ENCODE peak calls at places on chromosomes 1 and 21, in ten cellular contexts. L is naive thymus-derived CD4-positive, alpha-beta T cell; U is suprapubic skin; K is vagina; T is HCT116; Z is mammary epithelial cell; P is right lobe of liver; C is psoas muscle; N is body of pancreas; I is stomach. B is an unnamed sample.

GRCh38 chr1:4659247-4659646 is 4.8 kb downstream of the AJAP1 start:
- DNase-seq in L (no peak), U (no peak), K (no peak), T (no peak), Z (no peak), P (no peak), C (no peak), N (no peak), I (no peak), B (no peak)

GRCh38 chr1:9890224-9890731 is 19.8 kb downstream of the CTNNBIP1 start:
- DNase-seq in L (no peak), U (no peak), K (no peak), T (peak; percentile 87), Z (peak; percentile 96), P (no peak), C (peak; percentile 45), N (peak; percentile 68), I (peak; percentile 64), B (no peak)

GRCh38 chr1:35590476-35591040 is 17.4 kb downstream of the TFAP2E start:
- DNase-seq in L (no peak), U (no peak), K (peak; percentile 94), T (no peak), Z (no peak), P (no peak), C (no peak), N (no peak), I (no peak), B (no peak)

GRCh38 chr1:52707927-52708655 is 9.9 kb upstream of the COA7 start:
- DNase-seq in L (no peak), U (no peak), K (no peak), T (no peak), Z (peak; percentile 46), P (peak; percentile 38), C (no peak), N (no peak), I (no peak), B (peak; percentile 26)

GRCh38 chr1:161081151-161081405 is 8.3 kb downstream of the NECTIN4 start:
- DNase-seq in L (no peak), U (no peak), K (no peak), T (no peak), Z (no peak), P (no peak), C (no peak), N (no peak), I (no peak), B (no peak)

GRCh38 chr1:14930224-14930965 is 223.2 kb upstream of the TMEM51 start:
- DNase-seq in L (no peak), U (no peak), K (no peak), T (no peak), Z (no peak), P (no peak), C (no peak), N (no peak), I (no peak), B (no peak)

GRCh38 chr1:22137006-22137720 is 5.7 kb downstream of the WNT4 start:
- DNase-seq in L (no peak), U (no peak), K (no peak), T (no peak), Z (peak; percentile 91), P (no peak), C (no peak), N (no peak), I (no peak), B (no peak)

GRCh38 chr1:226990133-226990716 is 50.1 kb downstream of the COQ8A start:
- DNase-seq in L (peak; percentile 16), U (no peak), K (no peak), T (no peak), Z (no peak), P (peak; percentile 64), C (peak; percentile 34), N (peak; percentile 65), I (no peak), B (no peak)

GRCh38 chr1:81414417-81415087 is 386.2 kb upstream of the ADGRL2 start:
- DNase-seq in L (no peak), U (peak; percentile 75), K (no peak), T (peak; percentile 8), Z (no peak), P (peak; percentile 60), C (peak; percentile 58), N (peak; percentile 74), I (peak; percentile 82), B (peak; percentile 89)

GRCh38 chr1:83026745-83027144 is 972.2 kb downstream of the TTLL7 start:
- DNase-seq in L (no peak), U (no peak), K (no peak), T (no peak), Z (no peak), P (no peak), C (no peak), N (no peak), I (no peak), B (no peak)

GRCh38 chr1:244840219-244840794 is 4.8 kb downstream of the COX20 start:
- DNase-seq in L (no peak), U (no peak), K (no peak), T (no peak), Z (no peak), P (no peak), C (no peak), N (no peak), I (no peak), B (no peak)
- H3K36me3 ChIP-seq in L (peaks cover 13% of the 10 kb centered on the region), U (peaks cover 59% of the 10 kb centered on the region), K (peaks cover 41% of the 10 kb centered on the region), T (peaks cover 36% of the 10 kb centered on the region), Z (peaks cover 35% of the 10 kb centered on the region), P (no peaks in the 10 kb centered on the region), C (peaks cover 64% of the 10 kb centered on the region), N (peaks cover 16% of the 10 kb centered on the region), I (peaks cover 50% of the 10 kb centered on the region), B (peaks cover 69% of the 10 kb centered on the region)

GRCh38 chr1:167442142-167442848 is 76.0 kb downstream of the CD247 start:
- DNase-seq in L (peak; percentile 89), U (peak; percentile 87), K (peak; percentile 84), T (peak; percentile 77), Z (peak; percentile 73), P (peak; percentile 90), C (peak; percentile 85), N (peak; percentile 89), I (peak; percentile 92), B (peak; percentile 63)

GRCh38 chr1:167440345-167440744 is 78.0 kb downstream of the CD247 start:
- DNase-seq in L (no peak), U (peak; percentile 28), K (peak; percentile 74), T (no peak), Z (no peak), P (no peak), C (no peak), N (no peak), I (no peak), B (no peak)

GRCh38 chr1:167439301-167439988 is 78.9 kb downstream of the CD247 start:
- DNase-seq in L (peak; percentile 52), U (peak; percentile 58), K (no peak), T (no peak), Z (peak; percentile 36), P (peak; percentile 48), C (no peak), N (peak; percentile 57), I (no peak), B (no peak)

GRCh38 chr1:167441222-167441621 is 77.1 kb downstream of the CD247 start:
- DNase-seq in L (no peak), U (no peak), K (no peak), T (no peak), Z (no peak), P (no peak), C (no peak), N (no peak), I (no peak), B (no peak)

DNA sequence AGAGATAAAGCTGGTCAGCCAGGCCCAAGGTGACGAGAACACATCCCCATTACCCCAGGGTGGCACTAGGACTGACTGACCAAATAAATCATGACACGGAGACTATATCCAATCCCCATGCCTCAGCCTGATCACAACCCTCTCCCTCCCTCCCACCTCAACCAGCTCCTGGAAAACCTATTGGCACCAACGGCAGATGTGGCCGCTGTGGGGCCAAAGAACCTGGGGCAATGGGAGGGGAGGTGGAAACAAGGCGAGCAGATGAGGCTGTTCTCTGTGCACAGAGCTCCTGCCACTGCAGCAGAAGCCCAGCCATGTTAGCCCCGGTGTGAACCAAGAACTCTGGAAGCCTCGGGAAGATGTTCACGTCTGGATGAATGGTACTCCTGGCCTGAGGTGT is 77.6 kb downstream of the CD247 start:
- DNase-seq in L (no peak), U (peak; percentile 50), K (peak; percentile 84), T (no peak), Z (no peak), P (no peak), C (no peak), N (no peak), I (no peak), B (no peak)
- H3K4me1 ChIP-seq in L (peaks cover 51% of the 10 kb centered on the region), U (peaks cover 17% of the 10 kb centered on the region), K (peaks cover 16% of the 10 kb centered on the region), T (peaks cover 13% of the 10 kb centered on the region), Z (peaks cover 6% of the 10 kb centered on the region), P (peaks cover 8% of the 10 kb centered on the region), C (peaks cover 6% of the 10 kb centered on the region), N (peaks cover 9% of the 10 kb centered on the region), I (peaks cover 10% of the 10 kb centered on the region), B (no peaks in the 10 kb centered on the region)

DNA sequence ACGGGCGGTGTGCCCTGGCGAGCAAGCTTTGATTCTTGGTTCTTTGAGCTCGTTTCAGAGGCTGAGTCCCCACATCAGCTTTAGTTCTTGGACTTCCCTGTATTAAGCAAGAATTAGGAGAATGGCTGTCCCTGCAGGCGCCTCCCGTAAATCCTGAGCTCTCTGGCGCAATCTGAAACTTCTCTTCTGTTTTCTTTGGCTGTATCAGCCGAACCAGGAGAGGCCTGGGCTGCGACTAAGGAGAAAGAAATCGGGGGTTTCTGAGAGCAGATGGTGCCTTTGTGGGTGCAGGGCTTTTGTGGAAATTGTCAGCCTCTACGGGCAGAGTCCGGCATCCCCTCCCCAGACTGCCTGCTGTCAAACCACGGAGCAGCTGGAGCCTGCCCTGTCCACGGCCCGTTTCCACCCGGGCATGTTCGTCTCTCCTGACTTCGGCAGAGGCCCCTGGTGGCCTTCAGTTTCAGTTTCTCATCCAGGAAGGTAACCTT is 17.9 kb downstream of the CSTB start:
- DNase-seq in L (no peak), U (no peak), K (no peak), T (no peak), Z (peak; percentile 54), P (no peak), C (peak; percentile 55), N (no peak), I (no peak), B (no peak)
- H3K4me3 ChIP-seq in L (no peak overlapping the region), U (peak overlapping the region; percentile 15), K (peak overlapping the region; percentile 34), T (no peak overlapping the region), Z (no peak overlapping the region), P (no peak overlapping the region), C (peak overlapping the region; percentile 20), N (no peak overlapping the region), I (peak overlapping the region; percentile 23), B (no peak overlapping the region)

DNA sequence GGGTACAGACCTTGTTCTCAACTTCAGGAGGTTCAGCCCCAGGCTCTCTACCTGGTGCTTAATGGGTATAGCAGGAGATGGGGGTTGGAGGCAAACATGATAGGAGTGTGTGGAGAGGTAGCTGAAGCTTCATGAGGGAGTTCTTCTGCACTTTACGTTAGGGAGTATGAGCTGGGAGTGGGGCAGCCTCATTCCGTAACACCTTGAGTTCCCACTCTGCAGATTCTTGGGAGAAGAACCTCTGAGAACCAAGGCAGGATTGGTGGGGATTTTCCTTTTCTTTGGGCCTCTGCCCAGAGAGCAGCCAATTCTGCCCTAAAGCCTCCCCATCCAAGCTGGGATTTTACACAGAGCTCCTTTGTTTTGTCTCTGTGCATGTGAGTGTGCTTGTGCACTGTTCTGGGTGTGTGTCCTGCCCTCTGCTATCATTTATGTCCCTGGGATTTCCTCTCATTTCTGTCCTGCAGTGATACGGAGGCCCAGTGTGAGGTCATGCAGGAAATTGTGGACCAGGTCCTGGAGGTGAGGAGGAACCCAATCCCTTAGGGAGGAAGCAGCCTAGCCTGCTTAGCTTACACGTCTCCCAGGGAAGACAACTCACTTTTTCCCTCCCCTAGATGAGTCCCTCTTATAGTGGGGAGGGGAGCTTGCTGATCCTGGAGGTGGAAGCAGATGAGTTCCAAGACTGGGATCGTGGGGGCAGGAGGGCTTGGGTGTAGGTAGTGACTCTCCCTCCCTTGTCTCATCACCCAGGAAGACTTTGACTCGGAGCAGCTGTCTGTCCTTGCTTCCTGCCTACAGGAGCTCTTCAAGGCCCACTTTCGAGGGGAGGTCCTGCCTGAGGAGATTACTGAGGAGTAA is 11.6 kb upstream of the SLC27A3 start:
- DNase-seq in L (no peak), U (no peak), K (no peak), T (no peak), Z (no peak), P (no peak), C (no peak), N (no peak), I (no peak), B (no peak)
- H3K36me3 ChIP-seq in L (peaks cover 14% of the 10 kb centered on the region), U (peaks cover 88% of the 10 kb centered on the region), K (peaks cover 74% of the 10 kb centered on the region), T (peaks cover 40% of the 10 kb centered on the region), Z (peaks cover 18% of the 10 kb centered on the region), P (no peaks in the 10 kb centered on the region), C (peaks cover 99% of the 10 kb centered on the region), N (peaks cover 5% of the 10 kb centered on the region), I (peaks cover 98% of the 10 kb centered on the region), B (peaks cover 71% of the 10 kb centered on the region)

B was measured in HAP-1.